ENCODE peak calls at places on chromosomes 16 and 17, in eight cellular contexts. One of them, this sample, is unnamed.

GRCh38 chr17:71084219-71084618 is 914.9 kb downstream of the KCNJ2 start:
- DNase-seq in mammary epithelial cell: peak
- DNase-seq in dorsolateral prefrontal cortex: no peak
- DNase-seq in psoas muscle: no peak
- DNase-seq in aorta: no peak
- DNase-seq in tibial nerve: peak
- DNase-seq in uterus: no peak
- DNase-seq in GM23248: peak
- DNase-seq in this sample: no peak

GRCh38 chr17:80795737-80796136 is 195.9 kb upstream of the CHMP6 start:
- DNase-seq in mammary epithelial cell: no peak
- DNase-seq in GM23248: no peak
- DNase-seq in uterus: no peak
- DNase-seq in psoas muscle: peak
- DNase-seq in dorsolateral prefrontal cortex: peak
- DNase-seq in tibial nerve: no peak
- DNase-seq in aorta: peak
- DNase-seq in this sample: peak

GRCh38 chr17:49694847-49695697 is 12.7 kb downstream of the SLC35B1 start:
- DNase-seq in uterus: peak
- DNase-seq in dorsolateral prefrontal cortex: no peak
- DNase-seq in mammary epithelial cell: no peak
- DNase-seq in aorta: no peak
- DNase-seq in psoas muscle: peak
- DNase-seq in tibial nerve: peak
- DNase-seq in GM23248: peak
- DNase-seq in this sample: no peak

GRCh38 chr16:67197704-67198103 is 1.2 kb upstream of the ELMO3 start:
- DNase-seq in dorsolateral prefrontal cortex: no peak
- DNase-seq in GM23248: no peak
- DNase-seq in uterus: no peak
- DNase-seq in psoas muscle: no peak
- DNase-seq in mammary epithelial cell: no peak
- DNase-seq in aorta: no peak
- DNase-seq in tibial nerve: no peak
- DNase-seq in this sample: no peak

GRCh38 chr16:83701494-83701893 is 106.3 kb upstream of the HSBP1 start:
- DNase-seq in aorta: no peak
- DNase-seq in uterus: no peak
- DNase-seq in tibial nerve: no peak
- DNase-seq in mammary epithelial cell: peak
- DNase-seq in dorsolateral prefrontal cortex: no peak
- DNase-seq in GM23248: peak
- DNase-seq in psoas muscle: peak
- DNase-seq in this sample: no peak

GRCh38 chr17:9079461-9080103 is 58.3 kb downstream of the NTN1 start:
- DNase-seq in psoas muscle: no peak
- DNase-seq in mammary epithelial cell: no peak
- DNase-seq in GM23248: no peak
- DNase-seq in uterus: no peak
- DNase-seq in aorta: peak
- DNase-seq in dorsolateral prefrontal cortex: no peak
- DNase-seq in tibial nerve: no peak
- DNase-seq in this sample: no peak

GRCh38 chr17:75476274-75476673 is 19.8 kb downstream of the TMEM94 start:
- DNase-seq in uterus: peak
- DNase-seq in tibial nerve: no peak
- DNase-seq in GM23248: no peak
- DNase-seq in psoas muscle: no peak
- DNase-seq in mammary epithelial cell: no peak
- DNase-seq in dorsolateral prefrontal cortex: peak
- DNase-seq in aorta: peak
- DNase-seq in this sample: no peak

GRCh38 chr16:51343411-51343810 is 192.3 kb upstream of the SALL1 start:
- DNase-seq in GM23248: no peak
- DNase-seq in mammary epithelial cell: peak
- DNase-seq in psoas muscle: no peak
- DNase-seq in aorta: no peak
- DNase-seq in tibial nerve: no peak
- DNase-seq in dorsolateral prefrontal cortex: no peak
- DNase-seq in uterus: no peak
- DNase-seq in this sample: no peak

GRCh38 chr16:12290868-12291267 is 314.3 kb downstream of the SNX29 start:
- DNase-seq in aorta: no peak
- DNase-seq in dorsolateral prefrontal cortex: no peak
- DNase-seq in tibial nerve: no peak
- DNase-seq in GM23248: no peak
- DNase-seq in mammary epithelial cell: no peak
- DNase-seq in psoas muscle: no peak
- DNase-seq in uterus: no peak
- DNase-seq in this sample: no peak

GRCh38 chr16:57711331-57711730 is 16.7 kb downstream of the DRC7 start:
- DNase-seq in uterus: no peak
- DNase-seq in GM23248: no peak
- DNase-seq in dorsolateral prefrontal cortex: no peak
- DNase-seq in tibial nerve: no peak
- DNase-seq in mammary epithelial cell: no peak
- DNase-seq in aorta: peak
- DNase-seq in psoas muscle: no peak
- DNase-seq in this sample: peak

GRCh38 chr16:69039333-69039941 is 66.0 kb upstream of the HAS3 start:
- DNase-seq in dorsolateral prefrontal cortex: no peak
- DNase-seq in uterus: no peak
- DNase-seq in GM23248: no peak
- DNase-seq in mammary epithelial cell: no peak
- DNase-seq in aorta: no peak
- DNase-seq in tibial nerve: no peak
- DNase-seq in psoas muscle: no peak
- DNase-seq in this sample: no peak

GRCh38 chr17:46889992-46890564 is 32.9 kb upstream of the GOSR2 start:
- DNase-seq in aorta: peak
- DNase-seq in dorsolateral prefrontal cortex: no peak
- DNase-seq in uterus: no peak
- DNase-seq in psoas muscle: no peak
- DNase-seq in tibial nerve: no peak
- DNase-seq in GM23248: no peak
- DNase-seq in mammary epithelial cell: no peak
- DNase-seq in this sample: no peak

GRCh38 chr16:68233835-68234187 is 2.1 kb downstream of the ESRP2 start:
- DNase-seq in tibial nerve: no peak
- DNase-seq in dorsolateral prefrontal cortex: peak
- DNase-seq in aorta: no peak
- DNase-seq in psoas muscle: no peak
- DNase-seq in GM23248: no peak
- DNase-seq in uterus: no peak
- DNase-seq in mammary epithelial cell: no peak
- DNase-seq in this sample: peak

GRCh38 chr17:8015957-8016631 is 13.7 kb downstream of the GUCY2D start:
- DNase-seq in psoas muscle: no peak
- DNase-seq in tibial nerve: no peak
- DNase-seq in mammary epithelial cell: no peak
- DNase-seq in dorsolateral prefrontal cortex: no peak
- DNase-seq in uterus: no peak
- DNase-seq in GM23248: peak
- DNase-seq in aorta: no peak
- DNase-seq in this sample: peak

GRCh38 chr16:77805403-77805802 is 17.0 kb downstream of the VAT1L start:
- DNase-seq in psoas muscle: no peak
- DNase-seq in dorsolateral prefrontal cortex: no peak
- DNase-seq in GM23248: no peak
- DNase-seq in aorta: no peak
- DNase-seq in mammary epithelial cell: no peak
- DNase-seq in tibial nerve: no peak
- DNase-seq in uterus: no peak
- DNase-seq in this sample: no peak

GRCh38 chr17:19239544-19239943 is 2.4 kb downstream of the EPN2 start:
- DNase-seq in uterus: no peak
- DNase-seq in tibial nerve: no peak
- DNase-seq in dorsolateral prefrontal cortex: no peak
- DNase-seq in aorta: no peak
- DNase-seq in mammary epithelial cell: no peak
- DNase-seq in psoas muscle: no peak
- DNase-seq in GM23248: peak
- DNase-seq in this sample: no peak
- H3K4me3 ChIP-seq in uterus: no peak
- H3K4me3 ChIP-seq in tibial nerve: no peak
- H3K4me3 ChIP-seq in dorsolateral prefrontal cortex: peak
- H3K4me3 ChIP-seq in aorta: no peak
- H3K4me3 ChIP-seq in mammary epithelial cell: no peak
- H3K4me3 ChIP-seq in psoas muscle: peak
- H3K4me3 ChIP-seq in GM23248: no peak
- H3K4me3 ChIP-seq in this sample: peak

GRCh38 chr16:23863511-23864422 is 28.0 kb downstream of the PRKCB start:
- DNase-seq in GM23248: no peak
- DNase-seq in psoas muscle: no peak
- DNase-seq in uterus: no peak
- DNase-seq in aorta: no peak
- DNase-seq in tibial nerve: no peak
- DNase-seq in dorsolateral prefrontal cortex: no peak
- DNase-seq in mammary epithelial cell: no peak
- DNase-seq in this sample: no peak
- H3K4me3 ChIP-seq in GM23248: no peak
- H3K4me3 ChIP-seq in psoas muscle: no peak
- H3K4me3 ChIP-seq in uterus: no peak
- H3K4me3 ChIP-seq in aorta: no peak
- H3K4me3 ChIP-seq in tibial nerve: peak
- H3K4me3 ChIP-seq in dorsolateral prefrontal cortex: no peak
- H3K4me3 ChIP-seq in mammary epithelial cell: no peak
- H3K4me3 ChIP-seq in this sample: peak

GRCh38 chr17:82415336-82415735 is 2.8 kb upstream of the HEXD start:
- DNase-seq in uterus: no peak
- DNase-seq in dorsolateral prefrontal cortex: no peak
- DNase-seq in psoas muscle: no peak
- DNase-seq in mammary epithelial cell: no peak
- DNase-seq in aorta: no peak
- DNase-seq in GM23248: no peak
- DNase-seq in tibial nerve: no peak
- DNase-seq in this sample: no peak

GRCh38 chr17:82416264-82416663 is 1.9 kb upstream of the HEXD start:
- DNase-seq in GM23248: no peak
- DNase-seq in uterus: no peak
- DNase-seq in tibial nerve: no peak
- DNase-seq in psoas muscle: no peak
- DNase-seq in dorsolateral prefrontal cortex: no peak
- DNase-seq in mammary epithelial cell: no peak
- DNase-seq in aorta: no peak
- DNase-seq in this sample: no peak

GRCh38 chr17:82412535-82413520 is 5.3 kb upstream of the HEXD start:
- DNase-seq in psoas muscle: no peak
- DNase-seq in mammary epithelial cell: no peak
- DNase-seq in GM23248: no peak
- DNase-seq in aorta: no peak
- DNase-seq in dorsolateral prefrontal cortex: no peak
- DNase-seq in uterus: no peak
- DNase-seq in tibial nerve: no peak
- DNase-seq in this sample: no peak

GRCh38 chr17:82415786-82416185 is 2.4 kb upstream of the HEXD start:
- DNase-seq in psoas muscle: no peak
- DNase-seq in GM23248: no peak
- DNase-seq in mammary epithelial cell: no peak
- DNase-seq in uterus: no peak
- DNase-seq in tibial nerve: no peak
- DNase-seq in aorta: no peak
- DNase-seq in dorsolateral prefrontal cortex: no peak
- DNase-seq in this sample: no peak

DNA sequence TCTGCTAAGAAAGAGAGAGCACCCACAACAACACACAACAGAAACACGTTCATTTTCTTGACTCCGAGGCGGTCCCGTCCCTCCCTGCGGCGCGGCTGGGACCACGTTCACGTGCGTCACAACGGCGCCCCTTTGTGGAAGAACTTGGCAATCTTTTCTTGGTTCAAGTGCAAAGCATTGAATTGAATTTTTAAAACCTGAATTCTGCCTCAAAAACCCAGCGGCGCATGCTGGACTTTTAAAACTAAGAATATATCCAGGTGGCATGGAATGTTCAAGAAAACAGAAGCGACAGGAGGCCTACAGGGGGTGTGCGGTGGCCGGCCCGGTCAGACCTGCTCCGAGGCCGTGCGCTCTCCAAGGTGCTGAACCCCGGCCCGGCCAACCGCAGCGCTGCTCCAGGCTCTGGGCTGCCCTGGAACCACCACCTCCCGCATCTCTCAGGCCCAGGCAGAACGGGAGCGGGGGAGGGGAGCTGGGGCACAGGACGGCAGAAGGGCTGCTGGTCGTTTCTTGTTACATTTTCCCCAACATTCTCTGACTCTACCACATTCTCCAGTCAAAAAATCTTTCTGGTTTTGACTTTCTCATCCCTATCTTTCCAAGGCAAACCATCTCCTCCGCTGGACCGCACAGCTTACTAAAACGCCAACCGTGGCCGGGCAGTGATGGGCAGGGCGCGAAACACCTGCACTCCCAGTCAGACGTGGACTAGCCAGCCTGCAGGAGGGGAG is 3.4 kb upstream of the HEXD start:
- DNase-seq in GM23248: peak
- DNase-seq in psoas muscle: peak
- DNase-seq in aorta: peak
- DNase-seq in mammary epithelial cell: peak
- DNase-seq in uterus: peak
- DNase-seq in tibial nerve: peak
- DNase-seq in dorsolateral prefrontal cortex: peak
- DNase-seq in this sample: no peak
- H3K4me3 ChIP-seq in GM23248: no peak
- H3K4me3 ChIP-seq in psoas muscle: no peak
- H3K4me3 ChIP-seq in aorta: no peak
- H3K4me3 ChIP-seq in mammary epithelial cell: no peak
- H3K4me3 ChIP-seq in uterus: no peak
- H3K4me3 ChIP-seq in tibial nerve: no peak
- H3K4me3 ChIP-seq in dorsolateral prefrontal cortex: no peak
- H3K4me3 ChIP-seq in this sample: no peak

GRCh38 chr17:78317817-78318400 is 42.0 kb downstream of the SOCS3 start:
- DNase-seq in psoas muscle: no peak
- DNase-seq in mammary epithelial cell: no peak
- DNase-seq in dorsolateral prefrontal cortex: no peak
- DNase-seq in GM23248: no peak
- DNase-seq in uterus: no peak
- DNase-seq in tibial nerve: no peak
- DNase-seq in aorta: no peak
- DNase-seq in this sample: no peak

GRCh38 chr17:78315355-78316114 is 44.3 kb downstream of the SOCS3 start:
- DNase-seq in aorta: peak
- DNase-seq in dorsolateral prefrontal cortex: peak
- DNase-seq in mammary epithelial cell: peak
- DNase-seq in uterus: peak
- DNase-seq in tibial nerve: peak
- DNase-seq in GM23248: peak
- DNase-seq in psoas muscle: peak
- DNase-seq in this sample: peak

GRCh38 chr17:78316867-78317816 is 42.7 kb downstream of the SOCS3 start:
- DNase-seq in uterus: no peak
- DNase-seq in GM23248: peak
- DNase-seq in mammary epithelial cell: no peak
- DNase-seq in dorsolateral prefrontal cortex: no peak
- DNase-seq in aorta: no peak
- DNase-seq in tibial nerve: no peak
- DNase-seq in psoas muscle: no peak
- DNase-seq in this sample: no peak

GRCh38 chr17:78314683-78315354 is 45.1 kb downstream of the SOCS3 start:
- DNase-seq in GM23248: no peak
- DNase-seq in tibial nerve: no peak
- DNase-seq in psoas muscle: no peak
- DNase-seq in aorta: no peak
- DNase-seq in mammary epithelial cell: no peak
- DNase-seq in dorsolateral prefrontal cortex: no peak
- DNase-seq in uterus: no peak
- DNase-seq in this sample: no peak

GRCh38 chr17:78316115-78316866 is 43.6 kb downstream of the SOCS3 start:
- DNase-seq in tibial nerve: no peak
- DNase-seq in GM23248: no peak
- DNase-seq in mammary epithelial cell: no peak
- DNase-seq in uterus: no peak
- DNase-seq in psoas muscle: no peak
- DNase-seq in dorsolateral prefrontal cortex: no peak
- DNase-seq in aorta: no peak
- DNase-seq in this sample: no peak
- H3K4me3 ChIP-seq in tibial nerve: no peak
- H3K4me3 ChIP-seq in GM23248: peak
- H3K4me3 ChIP-seq in mammary epithelial cell: no peak
- H3K4me3 ChIP-seq in uterus: no peak
- H3K4me3 ChIP-seq in psoas muscle: no peak
- H3K4me3 ChIP-seq in dorsolateral prefrontal cortex: no peak
- H3K4me3 ChIP-seq in aorta: no peak
- H3K4me3 ChIP-seq in this sample: no peak

This sample was measured in coronary artery.